ENCODE peak calls at places on chromosomes 7 and 10, in ten cellular contexts. N, K, G, T, H, D, V, X, L and C are unnamed samples.

GRCh38 chr10:80405636-80406035 is 2.7 kb upstream of the PRXL2A start:
- DNase-seq in N (no peak), K (no peak), G (no peak), T (peak; percentile 40), H (no peak), D (no peak), V (no peak), X (no peak), L (no peak), C (no peak)

GRCh38 chr7:128814496-128814895 is 15.7 kb upstream of the FLNC start:
- DNase-seq in N (no peak), K (no peak), G (no peak), T (no peak), H (no peak), D (no peak), V (no peak), X (no peak), L (no peak), C (peak; percentile 59)

GRCh38 chr7:45239486-45239885 is 81.9 kb downstream of the RAMP3 start:
- DNase-seq in N (no peak), K (peak; percentile 51), G (peak; percentile 58), T (peak; percentile 57), H (no peak), D (no peak), V (peak; percentile 76), X (no peak), L (no peak), C (no peak)

GRCh38 chr10:93110472-93111146 is 36.9 kb downstream of the CYP26A1 start:
- DNase-seq in N (no peak), K (no peak), G (no peak), T (no peak), H (no peak), D (no peak), V (no peak), X (no peak), L (no peak), C (no peak)

GRCh38 chr10:33681580-33681979 is 347.1 kb upstream of the NRP1 start:
- DNase-seq in N (no peak), K (no peak), G (no peak), T (no peak), H (no peak), D (no peak), V (no peak), X (peak; percentile 42), L (no peak), C (peak; percentile 61)

GRCh38 chr7:6647080-6647479 is 10.0 kb downstream of the ZNF316 start:
- DNase-seq in N (no peak), K (no peak), G (no peak), T (no peak), H (no peak), D (no peak), V (no peak), X (no peak), L (no peak), C (no peak)

GRCh38 chr7:150686030-150686626 is 622 bp downstream of the GIMAP2 start:
- DNase-seq in N (no peak), K (no peak), G (no peak), T (no peak), H (no peak), D (peak; percentile 1), V (no peak), X (no peak), L (peak; percentile 25), C (no peak)

GRCh38 chr10:88313897-88314296 is 269.2 kb downstream of the RNLS start:
- DNase-seq in N (no peak), K (no peak), G (no peak), T (no peak), H (no peak), D (no peak), V (no peak), X (no peak), L (no peak), C (no peak)

GRCh38 chr10:94524146-94524545 is 21.4 kb upstream of the HELLS start:
- DNase-seq in N (no peak), K (no peak), G (peak; percentile 13), T (no peak), H (no peak), D (no peak), V (peak; percentile 57), X (no peak), L (no peak), C (no peak)

GRCh38 chr7:91348686-91349085 is 84.5 kb downstream of the FZD1 start:
- DNase-seq in N (no peak), K (no peak), G (peak; percentile 55), T (peak; percentile 54), H (no peak), D (no peak), V (peak; percentile 40), X (no peak), L (no peak), C (no peak)

GRCh38 chr10:87511526-87511925 is 6.8 kb downstream of the MINPP1 start:
- DNase-seq in N (no peak), K (no peak), G (no peak), T (no peak), H (no peak), D (no peak), V (no peak), X (no peak), L (no peak), C (no peak)

GRCh38 chr10:103491729-103492364 is 1.7 kb upstream of the NEURL1 start:
- DNase-seq in N (no peak), K (no peak), G (peak; percentile 92), T (peak; percentile 85), H (no peak), D (peak; percentile 13), V (peak; percentile 91), X (no peak), L (no peak), C (no peak)

GRCh38 chr7:75533926-75534325 is 41.8 kb downstream of the SPDYE5 start:
- DNase-seq in N (no peak), K (no peak), G (no peak), T (no peak), H (no peak), D (no peak), V (no peak), X (no peak), L (no peak), C (no peak)

GRCh38 chr10:1056326-1057105 is at the start of gene WDR37:
- DNase-seq in N (peak; percentile 93), K (peak; percentile 96), G (peak; percentile 85), T (peak; percentile 86), H (peak; percentile 85), D (peak; percentile 82), V (peak; percentile 96), X (peak; percentile 80), L (peak; percentile 91), C (peak; percentile 66)

GRCh38 chr10:103276251-103276936 is 544 bp upstream of the INA start:
- DNase-seq in N (no peak), K (no peak), G (no peak), T (no peak), H (no peak), D (peak; percentile 56), V (no peak), X (no peak), L (no peak), C (no peak)

GRCh38 chr7:116393654-116394053 is 105.9 kb upstream of the CAV2 start:
- DNase-seq in N (no peak), K (no peak), G (no peak), T (peak; percentile 33), H (no peak), D (no peak), V (no peak), X (peak; percentile 46), L (no peak), C (no peak)

GRCh38 chr10:112022196-112022595 is 161.4 kb downstream of the GPAM start:
- DNase-seq in N (no peak), K (no peak), G (no peak), T (no peak), H (no peak), D (no peak), V (no peak), X (no peak), L (no peak), C (no peak)